ENCODE peak calls at places on chromosomes 5 and 9, in seven cellular contexts. I, P, O, X, V, Y and U are unnamed samples.

GRCh38 chr5:73446631-73447233 is 1.8 kb downstream of the FOXD1 start:
- DNase-seq in I (no peak), P (peak; percentile 52), O (no peak), X (peak; percentile 58), V (peak; percentile 16), Y (peak; percentile 8), U (peak; percentile 48)

GRCh38 chr5:126052791-126053190 is 370.4 kb upstream of the GRAMD2B start:
- DNase-seq in I (no peak), P (no peak), O (no peak), X (no peak), V (no peak), Y (no peak), U (no peak)

GRCh38 chr5:55308254-55308836 is 556 bp downstream of the MTREX start:
- DNase-seq in I (peak; percentile 15), P (no peak), O (no peak), X (no peak), V (no peak), Y (peak; percentile 33), U (peak; percentile 63)

GRCh38 chr5:63398346-63398745 is 563.9 kb downstream of the HTR1A start:
- DNase-seq in I (no peak), P (peak; percentile 59), O (no peak), X (no peak), V (peak; percentile 60), Y (no peak), U (peak; percentile 9)

GRCh38 chr5:68049053-68049713 is 166.4 kb upstream of the PIK3R1 start:
- DNase-seq in I (no peak), P (no peak), O (no peak), X (no peak), V (no peak), Y (no peak), U (peak; percentile 48)

GRCh38 chr9:122816163-122816867 is 12.1 kb downstream of the PDCL start:
- DNase-seq in I (no peak), P (no peak), O (no peak), X (no peak), V (no peak), Y (no peak), U (no peak)

GRCh38 chr5:6831678-6832077 is 118.4 kb downstream of the TENT4A start:
- DNase-seq in I (no peak), P (no peak), O (no peak), X (no peak), V (no peak), Y (no peak), U (no peak)

GRCh38 chr5:134417707-134418106 is 6.0 kb upstream of the CDKN2AIPNL start:
- DNase-seq in I (no peak), P (no peak), O (no peak), X (no peak), V (no peak), Y (no peak), U (no peak)

GRCh38 chr5:144386315-144386714 is 215.6 kb downstream of the KCTD16 start:
- DNase-seq in I (no peak), P (no peak), O (no peak), X (no peak), V (no peak), Y (no peak), U (no peak)

GRCh38 chr5:1936901-1937300 is 54.2 kb upstream of the IRX4 start:
- DNase-seq in I (no peak), P (no peak), O (no peak), X (no peak), V (peak; percentile 15), Y (no peak), U (no peak)

GRCh38 chr5:116448450-116448849 is 126.2 kb downstream of the SEMA6A start:
- DNase-seq in I (no peak), P (no peak), O (no peak), X (no peak), V (no peak), Y (no peak), U (no peak)

GRCh38 chr5:109866051-109866450 is 176.3 kb downstream of the MAN2A1 start:
- DNase-seq in I (no peak), P (no peak), O (no peak), X (no peak), V (peak; percentile 94), Y (no peak), U (peak; percentile 82)

GRCh38 chr5:43700591-43700990 is 97.6 kb downstream of the NNT start:
- DNase-seq in I (no peak), P (no peak), O (no peak), X (no peak), V (no peak), Y (no peak), U (no peak)

GRCh38 chr5:142325677-142326479 is 1.1 kb upstream of the SPRY4 start:
- DNase-seq in I (peak; percentile 83), P (peak; percentile 94), O (peak; percentile 63), X (peak; percentile 84), V (peak; percentile 82), Y (no peak), U (peak; percentile 81)

GRCh38 chr9:8877753-8878494 is 1078.3 kb upstream of the DMAC1 start:
- DNase-seq in I (no peak), P (no peak), O (no peak), X (no peak), V (no peak), Y (no peak), U (no peak)

GRCh38 chr5:39580702-39581498 is 156.1 kb upstream of the DAB2 start:
- DNase-seq in I (no peak), P (no peak), O (no peak), X (no peak), V (no peak), Y (no peak), U (peak; percentile 78)

GRCh38 chr5:68225188-68225910 is 9.8 kb downstream of the PIK3R1 start:
- DNase-seq in I (peak; percentile 42), P (no peak), O (no peak), X (no peak), V (no peak), Y (no peak), U (peak; percentile 91)

GRCh38 chr5:135458921-135459331 is 6.8 kb upstream of the TIFAB start:
- DNase-seq in I (no peak), P (no peak), O (peak; percentile 7), X (no peak), V (peak; percentile 32), Y (no peak), U (peak; percentile 41)

GRCh38 chr9:119802621-119803020 is 433.4 kb upstream of the BRINP1 start:
- DNase-seq in I (peak; percentile 26), P (peak; percentile 3), O (no peak), X (peak; percentile 31), V (no peak), Y (no peak), U (peak; percentile 94)

GRCh38 chr5:173538654-173539053 is 77.8 kb downstream of the BOD1 start:
- DNase-seq in I (no peak), P (no peak), O (no peak), X (no peak), V (no peak), Y (peak; percentile 27), U (no peak)

GRCh38 chr9:22913518-22913917 is 466.9 kb downstream of the DMRTA1 start:
- DNase-seq in I (no peak), P (no peak), O (no peak), X (no peak), V (no peak), Y (peak; percentile 27), U (no peak)

GRCh38 chr9:105881654-105882349 is 187.5 kb downstream of the TMEM38B start:
- DNase-seq in I (peak; percentile 81), P (peak; percentile 93), O (peak; percentile 51), X (peak; percentile 81), V (peak; percentile 79), Y (peak; percentile 81), U (peak; percentile 61)

GRCh38 chr9:89743576-89744254 is 138.9 kb downstream of the GADD45G start:
- DNase-seq in I (no peak), P (peak; percentile 68), O (no peak), X (peak; percentile 50), V (no peak), Y (peak; percentile 91), U (no peak)

GRCh38 chr9:138022756-138023393 is 145.3 kb downstream of the CACNA1B start:
- DNase-seq in I (peak; percentile 29), P (peak; percentile 73), O (no peak), X (peak; percentile 63), V (no peak), Y (no peak), U (no peak)
- TF ChIP-seq EZH2 in I (peak; percentile 59), P (no peak), O (no peak), X (peak; percentile 88), V (no peak), Y (no peak), U (no peak)

DNA sequence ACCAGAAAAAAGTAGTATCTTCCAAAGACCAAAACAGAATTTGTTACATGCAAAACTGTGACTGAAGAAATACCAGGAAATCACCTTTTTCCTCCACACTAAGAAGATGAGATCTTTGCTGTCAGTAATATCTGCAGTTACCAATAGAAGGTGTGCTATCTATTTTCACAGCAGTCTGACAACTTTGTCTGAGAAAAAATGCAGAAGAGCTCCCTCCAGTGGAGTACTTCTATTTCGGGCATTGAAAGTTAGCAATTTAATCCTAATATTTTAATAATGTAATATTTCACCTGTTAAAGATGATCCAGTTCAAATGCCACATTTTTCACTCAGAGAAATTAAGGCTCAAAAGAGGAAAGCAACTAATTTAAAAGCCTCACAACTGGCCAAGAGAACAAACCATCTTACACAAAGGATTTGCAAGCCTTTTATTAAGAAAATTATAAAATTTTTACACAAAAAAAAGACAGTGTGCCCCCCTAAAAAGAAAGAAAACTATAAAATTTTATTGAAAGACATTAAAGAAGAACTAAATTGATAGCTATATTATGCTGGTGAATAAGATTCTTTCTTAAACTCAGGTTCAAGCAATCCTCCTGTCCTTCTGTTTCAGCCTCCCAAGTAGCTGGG is 50.6 kb downstream of the DEPDC1B start:
- DNase-seq in I (peak; percentile 62), P (peak; percentile 51), O (peak; percentile 33), X (no peak), V (peak; percentile 73), Y (peak; percentile 68), U (peak; percentile 66)
- TF ChIP-seq EZH2phosphoT487 in I (no peak), P (no peak), O (no peak), X (no peak), V (no peak), Y (no peak), U (no peak)

DNA sequence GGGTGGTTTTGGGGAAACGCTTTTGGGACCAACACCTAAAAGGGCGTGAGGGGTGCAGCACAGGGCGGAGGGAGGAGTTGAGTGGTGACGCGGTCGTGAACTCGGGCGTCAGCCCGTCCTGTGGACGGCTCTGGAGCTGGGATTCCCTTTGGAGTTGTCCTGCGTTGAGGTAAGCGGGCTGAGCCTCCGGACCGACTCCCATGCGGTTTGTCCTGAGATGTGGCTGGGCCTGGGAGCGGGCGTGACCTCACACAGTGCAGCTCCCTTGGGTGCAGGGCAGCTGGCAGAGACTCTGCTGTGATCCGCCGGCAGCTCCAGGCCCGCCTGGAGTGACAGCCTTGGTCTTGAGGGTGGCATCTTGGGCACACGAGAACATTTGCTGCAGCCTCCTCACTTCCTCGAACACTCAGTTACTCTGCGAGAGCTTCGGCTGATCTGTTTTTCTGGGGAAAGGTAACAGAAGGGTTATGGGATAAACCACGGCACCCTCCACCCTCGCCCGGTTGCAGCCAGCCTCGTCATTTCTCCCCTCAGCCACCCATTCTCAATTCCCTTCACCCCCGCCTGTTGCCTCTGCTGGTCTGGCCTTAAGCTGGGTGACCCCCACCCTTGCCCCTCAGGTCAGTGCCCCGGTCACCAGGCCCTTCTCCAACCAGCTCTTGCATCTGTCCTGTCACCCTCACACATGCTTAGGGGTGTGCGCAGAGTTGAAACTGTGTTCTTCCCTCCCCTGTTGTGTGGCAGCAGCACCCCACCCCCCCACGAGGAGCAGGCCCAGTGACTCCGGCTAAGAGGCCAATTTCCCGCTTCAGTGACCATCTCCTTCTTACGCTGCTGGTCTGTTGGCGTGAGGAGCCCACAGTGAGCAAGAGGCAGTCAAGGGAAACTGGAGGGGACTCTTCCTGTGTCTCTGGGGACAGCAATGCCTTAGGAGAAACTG is 94.2 kb upstream of the COL5A1 start:
- DNase-seq in I (no peak), P (no peak), O (no peak), X (no peak), V (no peak), Y (no peak), U (no peak)
- TF ChIP-seq EZH2 in I (no peak), P (no peak), O (no peak), X (no peak), V (no peak), Y (no peak), U (no peak)

GRCh38 chr9:98523231-98523901 is 185.4 kb downstream of the GABBR2 start:
- DNase-seq in I (peak; percentile 28), P (peak; percentile 64), O (no peak), X (peak; percentile 48), V (peak; percentile 25), Y (no peak), U (peak; percentile 74)
- TF ChIP-seq EZH2phosphoT487 in I (no peak), P (no peak), O (no peak), X (no peak), V (no peak), Y (no peak), U (no peak)